ENCODE peak calls at places on chromosomes 16 and 17, in eight cellular contexts. O, W, L, G, H, U, S and P are unnamed samples.

GRCh38 chr16:13441675-13442074 is 478.3 kb upstream of the ERCC4 start:
- DNase-seq in O (no peak), W (no peak), L (no peak), G (no peak), H (no peak), U (no peak), S (no peak), P (no peak)

GRCh38 chr17:77382356-77382911 is 241.7 kb downstream of the SEC14L1 start:
- DNase-seq in O (no peak), W (peak), L (no peak), G (no peak), H (no peak), U (no peak), S (no peak), P (no peak)

GRCh38 chr17:29273924-29274323 is 20.0 kb downstream of the NUFIP2 start:
- DNase-seq in O (no peak), W (no peak), L (no peak), G (no peak), H (no peak), U (no peak), S (no peak), P (no peak)

GRCh38 chr17:17682737-17683675 is 1.7 kb downstream of the RAI1 start:
- DNase-seq in O (peak), W (peak), L (peak), G (peak), H (peak), U (peak), S (peak), P (no peak)

GRCh38 chr16:75265911-75266701 is 14.7 kb upstream of the BCAR1 start:
- DNase-seq in O (peak), W (peak), L (peak), G (no peak), H (peak), U (peak), S (peak), P (no peak)

GRCh38 chr17:5203908-5204294 is 12.2 kb upstream of the ZNF594 start:
- DNase-seq in O (no peak), W (no peak), L (no peak), G (no peak), H (peak), U (no peak), S (no peak), P (peak)

GRCh38 chr17:68777243-68777855 is 176.2 kb upstream of the FAM20A start:
- DNase-seq in O (peak), W (peak), L (peak), G (no peak), H (peak), U (peak), S (peak), P (peak)

GRCh38 chr17:70661342-70662222 is 492.2 kb downstream of the KCNJ2 start:
- DNase-seq in O (no peak), W (no peak), L (peak), G (no peak), H (peak), U (no peak), S (no peak), P (no peak)

GRCh38 chr17:57370051-57370581 is 113.8 kb downstream of the MSI2 start:
- DNase-seq in O (peak), W (no peak), L (no peak), G (no peak), H (peak), U (peak), S (no peak), P (no peak)

GRCh38 chr17:43314582-43314981 is 80.8 kb upstream of the RNU2-1 start:
- DNase-seq in O (no peak), W (no peak), L (no peak), G (no peak), H (no peak), U (no peak), S (no peak), P (no peak)

GRCh38 chr16:79093554-79093967 is 507.0 kb downstream of the MAF start:
- DNase-seq in O (peak), W (no peak), L (peak), G (peak), H (no peak), U (no peak), S (no peak), P (no peak)

GRCh38 chr17:12917401-12917800 is 100.4 kb downstream of the ELAC2 start:
- DNase-seq in O (no peak), W (no peak), L (no peak), G (no peak), H (no peak), U (no peak), S (no peak), P (no peak)

GRCh38 chr16:66649636-66650205 is 45.2 kb downstream of the CMTM3 start:
- DNase-seq in O (no peak), W (no peak), L (peak), G (no peak), H (no peak), U (no peak), S (no peak), P (no peak)

GRCh38 chr16:46690281-46691178 is 1.1 kb downstream of the ORC6 start:
- DNase-seq in O (no peak), W (no peak), L (peak), G (no peak), H (no peak), U (no peak), S (no peak), P (no peak)

GRCh38 chr17:32007463-32008298 is 498 bp downstream of the LRRC37B start:
- DNase-seq in O (peak), W (peak), L (peak), G (peak), H (peak), U (peak), S (no peak), P (no peak)

GRCh38 chr17:17713839-17714238 is 32.6 kb downstream of the RAI1 start:
- DNase-seq in O (peak), W (no peak), L (no peak), G (no peak), H (no peak), U (no peak), S (peak), P (no peak)

GRCh38 chr16:16100631-16101030 is 122.7 kb downstream of the ABCC6 start:
- DNase-seq in O (no peak), W (no peak), L (no peak), G (no peak), H (no peak), U (no peak), S (no peak), P (no peak)

GRCh38 chr17:81394831-81395599 is at the start of gene BAHCC1:
- DNase-seq in O (peak), W (peak), L (peak), G (peak), H (peak), U (peak), S (peak), P (peak)
- TF ChIP-seq CTCF in O (peak), W (no peak), L (no peak), G (no peak), H (no peak), U (no peak), S (no peak), P (no peak)

GRCh38 chr17:37605081-37605480 is 4.1 kb downstream of the SYNRG start:
- DNase-seq in O (no peak), W (no peak), L (no peak), G (no peak), H (no peak), U (no peak), S (no peak), P (no peak)
- H3K27ac ChIP-seq in O (no peak), W (no peak), L (no peak), G (peak), H (no peak), U (no peak), S (no peak), P (no peak)

GRCh38 chr17:45784583-45785372 is 658 bp downstream of the CRHR1 start:
- DNase-seq in O (peak), W (peak), L (no peak), G (no peak), H (no peak), U (peak), S (peak), P (no peak)

GRCh38 chr17:45784293-45784582 is at the start of gene CRHR1:
- DNase-seq in O (no peak), W (no peak), L (no peak), G (no peak), H (no peak), U (no peak), S (no peak), P (no peak)

GRCh38 chr17:45780921-45781320 is 3.2 kb upstream of the CRHR1 start:
- DNase-seq in O (no peak), W (no peak), L (no peak), G (no peak), H (no peak), U (no peak), S (no peak), P (no peak)

GRCh38 chr17:45783593-45784292 is 377 bp upstream of the CRHR1 start:
- DNase-seq in O (no peak), W (peak), L (no peak), G (no peak), H (no peak), U (peak), S (peak), P (no peak)

GRCh38 chr17:45782889-45783592 is 1.1 kb upstream of the CRHR1 start:
- DNase-seq in O (peak), W (peak), L (no peak), G (no peak), H (peak), U (peak), S (no peak), P (no peak)
- TF ChIP-seq CTCF in O (peak), W (peak), L (peak), G (no peak), H (peak), U (peak), S (peak), P (peak)

GRCh38 chr16:29995911-29996772 is at the start of gene INO80E:
- DNase-seq in O (peak), W (peak), L (peak), G (peak), H (peak), U (peak), S (peak), P (peak)

GRCh38 chr16:30000768-30001631 is 5.0 kb downstream of the INO80E start:
- DNase-seq in O (no peak), W (peak), L (no peak), G (no peak), H (no peak), U (no peak), S (no peak), P (no peak)

GRCh38 chr16:29996773-29997250 is 771 bp downstream of the INO80E start:
- DNase-seq in O (no peak), W (no peak), L (no peak), G (no peak), H (no peak), U (no peak), S (no peak), P (no peak)

GRCh38 chr16:30002614-30003346 is 6.7 kb downstream of the INO80E start:
- DNase-seq in O (no peak), W (no peak), L (no peak), G (no peak), H (no peak), U (no peak), S (no peak), P (no peak)

DNA sequence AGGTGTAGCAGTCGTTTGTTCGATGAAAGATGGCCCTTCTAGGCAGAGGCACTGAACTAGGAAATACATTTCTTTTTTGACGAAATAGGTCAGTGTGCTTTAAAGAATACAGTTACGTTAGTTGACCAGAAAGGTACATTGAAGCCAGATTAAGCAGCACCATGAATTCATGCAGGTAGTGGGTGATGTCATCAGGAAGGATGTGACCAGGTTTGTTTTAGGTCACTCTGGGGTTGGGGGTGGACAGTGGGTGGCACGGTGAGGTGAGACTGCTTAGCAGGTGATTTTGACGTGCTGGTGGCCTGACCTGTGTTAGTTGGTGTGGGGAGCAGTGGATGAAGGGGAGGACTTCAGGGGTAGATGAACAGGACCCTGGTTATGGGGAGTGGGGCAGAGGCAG is 3.6 kb downstream of the INO80E start:
- DNase-seq in O (no peak), W (no peak), L (no peak), G (no peak), H (no peak), U (no peak), S (no peak), P (no peak)
- H3K27ac ChIP-seq in O (no peak), W (no peak), L (no peak), G (no peak), H (no peak), U (no peak), S (no peak), P (no peak)

DNA sequence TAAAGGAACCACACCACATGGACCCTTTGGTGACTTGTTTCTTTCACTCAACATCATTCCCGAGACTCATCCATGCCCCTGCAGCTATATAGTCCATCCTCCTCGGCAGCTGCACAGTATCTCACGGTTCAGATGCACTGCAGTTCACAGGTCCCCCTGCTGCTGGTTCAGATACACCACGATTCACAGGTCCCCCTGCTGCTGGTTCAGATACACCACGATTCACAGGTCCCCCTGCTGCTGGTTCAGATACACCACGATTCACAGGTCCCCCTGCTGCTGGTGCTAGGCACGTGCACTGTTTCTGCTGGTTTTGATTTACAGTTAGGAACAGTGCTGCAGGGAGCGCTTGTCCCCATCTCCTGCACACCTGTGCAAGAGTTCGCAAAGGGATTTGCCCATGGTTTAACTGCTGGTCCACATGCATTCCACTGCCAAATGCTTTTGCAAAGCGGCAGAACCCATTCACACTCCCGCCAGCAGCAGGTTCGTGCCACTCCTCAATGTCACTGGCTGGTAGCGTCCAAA is 3.8 kb downstream of the HSDL1 start:
- DNase-seq in O (no peak), W (no peak), L (no peak), G (no peak), H (peak), U (no peak), S (no peak), P (no peak)
- TF ChIP-seq CTCF in O (no peak), W (peak), L (no peak), G (no peak), H (no peak), U (no peak), S (peak), P (peak)

GRCh38 chr16:11105038-11105903 is 150.7 kb downstream of the SOCS1 start:
- DNase-seq in O (peak), W (no peak), L (peak), G (no peak), H (peak), U (peak), S (no peak), P (no peak)
- H3K27ac ChIP-seq in O (peak), W (no peak), L (peak), G (no peak), H (no peak), U (peak), S (peak), P (no peak)